ENCODE peak calls at places on chromosome 12, in five cellular contexts. W is CD8-positive, alpha-beta T cell; G is transverse colon; M is HepG2; X is left lung. Q is an unnamed sample. For H3K4me1, the result is how much of the 10 kb centered on the place peaks cover.

GRCh38 chr12:46944104-46944503 is 118.3 kb upstream of the SLC38A4 start:
- DNase-seq in G (no peak), X (no peak), W (no peak), M (no peak), Q (no peak)

GRCh38 chr12:20248646-20249045 is 119.7 kb upstream of the PDE3A start:
- DNase-seq in M (no peak), W (no peak), G (no peak), X (no peak), Q (no peak)

GRCh38 chr12:5096241-5096880 is 52.7 kb downstream of the KCNA5 start:
- DNase-seq in W (no peak), G (no peak), X (no peak), M (no peak), Q (no peak)

GRCh38 chr12:106308611-106309010 is 6.1 kb downstream of the TCP11L2 start:
- DNase-seq in X (no peak), G (no peak), W (no peak), M (no peak), Q (no peak)

GRCh38 chr12:108612788-108613282 is 15.0 kb upstream of the TMEM119 start:
- DNase-seq in X (no peak), G (no peak), W (no peak), M (no peak), Q (no peak)

GRCh38 chr12:58529114-58529665 is 391.1 kb downstream of the LRIG3 start:
- DNase-seq in G (no peak), X (no peak), W (no peak), M (no peak), Q (no peak)

GRCh38 chr12:80241576-80242273 is 142.4 kb downstream of the OTOGL start:
- DNase-seq in W (no peak), X (no peak), M (no peak), G (no peak), Q (no peak)

GRCh38 chr12:49260165-49260564 is 4.7 kb upstream of the TUBA1C start:
- DNase-seq in M (no peak), X (no peak), G (no peak), W (no peak), Q (no peak)

GRCh38 chr12:53530920-53531319 is 23.6 kb upstream of the NPFF start:
- DNase-seq in W (no peak), M (no peak), G (no peak), X (no peak), Q (no peak)

GRCh38 chr12:49776413-49776812 is 35.1 kb downstream of the TMBIM6 start:
- DNase-seq in G (peak), W (peak), X (peak), M (peak), Q (peak)

GRCh38 chr12:89405626-89406342 is 53.5 kb upstream of the DUSP6 start:
- DNase-seq in X (no peak), W (no peak), G (no peak), M (no peak), Q (no peak)

GRCh38 chr12:56833780-56834179 is 70.7 kb downstream of the HSD17B6 start:
- DNase-seq in W (no peak), M (no peak), X (no peak), G (no peak), Q (no peak)

GRCh38 chr12:75374971-75375370 is 15.9 kb upstream of the GLIPR1L2 start:
- DNase-seq in W (no peak), M (no peak), G (no peak), X (no peak), Q (no peak)

GRCh38 chr12:117140397-117141096 is 41.3 kb upstream of the TESC start:
- DNase-seq in G (peak), X (peak), W (no peak), M (no peak), Q (no peak)

GRCh38 chr12:88153959-88154358 is 11.9 kb downstream of the TMTC3 start:
- DNase-seq in W (no peak), G (no peak), M (peak), X (no peak), Q (no peak)

DNA sequence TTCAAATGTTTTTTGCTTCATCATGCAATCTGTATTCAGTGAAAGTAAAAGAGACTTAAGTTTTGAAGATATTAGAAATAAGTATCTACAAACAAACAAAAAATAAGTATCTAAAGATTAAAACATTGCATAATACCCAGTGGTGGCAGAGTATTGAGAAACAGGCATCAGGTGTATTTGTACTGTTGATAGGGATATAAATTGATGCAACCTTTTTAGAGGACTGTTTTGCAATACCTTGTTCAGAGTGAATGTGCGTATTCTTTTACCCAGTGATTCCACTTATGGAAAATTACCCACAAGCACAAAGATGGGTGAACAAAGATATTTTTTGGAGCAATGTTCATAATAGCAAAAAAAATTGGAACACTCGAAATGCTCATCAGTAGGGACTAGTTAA is 60.9 kb downstream of the RAB35 start:
- DNase-seq in W (no peak), X (no peak), G (no peak), M (peak), Q (no peak)
- H3K4me1 ChIP-seq in W (under half), X (under half), G (under half), M (under half), Q (under half)

DNA sequence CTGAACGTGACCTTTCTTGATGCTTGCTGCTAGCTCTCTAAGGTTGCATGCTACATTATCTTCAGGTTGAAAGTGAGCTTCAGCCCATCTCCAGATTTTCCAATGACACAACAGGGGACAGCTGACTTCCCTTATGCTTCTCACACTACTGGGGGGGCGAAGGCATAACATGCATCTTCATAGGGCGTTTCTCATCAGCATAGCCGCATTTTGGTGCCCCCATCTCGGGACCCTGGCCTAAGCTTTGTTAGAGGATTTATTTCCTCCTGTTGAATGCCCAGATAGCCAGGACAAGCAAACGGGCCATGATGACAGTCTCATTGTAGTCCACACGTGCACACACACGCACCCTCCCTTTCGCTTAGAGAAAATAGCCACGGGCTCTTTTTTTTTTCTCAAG is 30.7 kb downstream of the SSPN start:
- DNase-seq in G (no peak), W (no peak), X (no peak), M (no peak), Q (no peak)
- H3K4me3 ChIP-seq in G (no peak), W (no peak), X (peak), M (peak), Q (no peak)

GRCh38 chr12:128970110-128970509 is 116.8 kb downstream of the GLT1D1 start:
- DNase-seq in X (no peak), G (no peak), M (no peak), W (no peak), Q (no peak)
- H3K4me1 ChIP-seq in X (under half), G (under half), M (under half), W (under half), Q (under half)

GRCh38 chr12:130714091-130714590 is 2.0 kb downstream of the RIMBP2 start:
- DNase-seq in M (no peak), W (no peak), G (no peak), X (no peak), Q (no peak)
- H3K4me3 ChIP-seq in M (no peak), W (no peak), G (no peak), X (no peak), Q (no peak)

GRCh38 chr12:116133149-116133548 is 144.3 kb downstream of the MED13L start:
- DNase-seq in M (peak), W (no peak), X (no peak), G (no peak), Q (no peak)
- H3K4me1 ChIP-seq in M (half or more), W (under half), X (half or more), G (under half), Q (under half)

DNA sequence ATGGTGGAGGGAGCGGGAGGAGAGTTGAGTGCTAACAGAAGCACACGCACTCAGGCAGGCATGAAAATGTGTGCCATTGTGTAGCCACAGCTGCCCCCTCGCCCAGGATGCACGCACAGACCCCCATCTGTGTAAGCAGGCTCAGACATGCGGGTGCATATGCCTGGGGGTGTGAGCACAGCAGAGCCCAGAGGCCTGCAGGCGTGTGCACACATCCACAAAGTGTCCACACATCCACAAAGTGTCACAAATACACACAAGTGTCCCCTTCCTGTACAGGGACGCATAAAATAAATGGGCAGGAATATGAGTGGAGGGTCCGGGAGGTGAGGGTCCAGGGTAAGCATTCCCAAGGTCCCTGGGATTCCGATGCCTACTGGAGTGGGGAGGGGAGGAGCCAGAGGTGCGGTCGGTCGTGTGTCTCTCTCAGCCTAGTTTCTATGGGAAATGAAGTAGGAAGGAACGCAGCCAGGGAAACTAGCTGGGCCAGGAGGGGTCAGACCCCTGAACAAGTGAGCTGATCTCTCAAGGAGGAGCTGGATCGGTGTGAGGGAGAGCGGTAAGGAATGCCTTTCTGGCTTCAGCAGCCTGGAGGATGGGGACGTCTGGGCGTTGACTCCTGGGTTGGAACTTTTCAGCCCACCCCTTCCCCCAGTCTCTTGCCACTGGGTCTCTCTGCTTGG is 669 bp upstream of the KRT7 start:
- DNase-seq in W (no peak), G (no peak), X (no peak), M (no peak), Q (no peak)
- H3K4me3 ChIP-seq in W (no peak), G (no peak), X (peak), M (no peak), Q (no peak)

DNA sequence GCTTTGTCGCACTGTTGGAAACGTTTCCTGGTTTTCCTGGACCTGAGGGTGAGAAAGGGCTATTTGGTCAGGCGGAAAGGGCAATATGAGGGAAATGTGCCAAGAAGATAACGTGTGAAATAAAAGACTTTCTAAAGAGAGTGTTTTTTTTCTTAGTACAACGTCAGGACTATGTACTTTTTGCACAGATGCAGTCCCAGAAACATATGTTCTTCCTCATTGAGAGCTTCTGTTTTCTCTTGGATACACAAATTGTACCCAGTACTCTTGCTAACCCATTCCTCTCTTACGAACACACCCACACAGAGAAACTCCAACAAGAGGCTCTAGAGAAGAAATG is 669 bp upstream of the PKP2 start:
- DNase-seq in G (no peak), X (no peak), M (no peak), W (no peak), Q (no peak)
- H3K4me1 ChIP-seq in G (under half), X (under half), M (half or more), W (under half), Q (under half)

DNA sequence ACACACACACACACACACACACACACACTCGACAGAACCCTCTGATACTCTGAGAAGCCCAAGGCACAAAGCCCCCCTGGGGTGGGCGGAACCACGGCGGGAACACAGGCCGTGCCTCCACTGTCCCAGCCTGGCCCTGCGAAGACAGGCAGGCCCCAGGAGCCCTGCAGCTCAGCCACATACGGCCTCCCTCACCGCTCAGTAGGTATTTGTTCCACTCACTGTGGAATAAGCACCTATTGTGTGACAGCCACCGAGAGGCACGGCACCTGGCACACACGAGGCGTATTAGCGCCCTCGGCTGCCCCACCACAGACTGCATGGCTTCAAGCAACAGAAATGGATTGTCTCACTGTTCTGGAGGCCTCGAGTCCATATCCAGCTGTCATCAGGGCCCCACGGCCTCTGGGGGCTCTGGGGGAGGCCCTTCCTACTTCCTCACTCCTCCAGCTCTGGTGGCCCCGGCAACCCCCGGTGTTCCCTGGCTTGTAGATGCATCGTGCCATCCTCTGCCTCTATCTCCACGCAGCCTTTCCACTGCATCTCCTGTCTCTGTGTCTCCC is 66.3 kb downstream of the NCOR2 start:
- DNase-seq in W (no peak), G (no peak), X (no peak), M (no peak), Q (no peak)
- H3K4me3 ChIP-seq in W (no peak), G (no peak), X (no peak), M (no peak), Q (no peak)